ENCODE peak calls at places on chromosome 14, in ten cellular contexts. A is HuH-7.5; T is GM03348; G is HuH-7; M is nephron progenitor cell; P is GM04504; H is SK-MEL-5; X is stimulated activated CD4-positive, alpha-beta T cell treated with anti-CD3 and anti-CD28 coated beads, TNF-alpha, amount 100 ng/mL, for 48 hours; Z is iPS-NIHi11; C is NCI-H774. V is an unnamed sample.

GRCh38 chr14:29752221-29752923 is 175.3 kb downstream of the PRKD1 start:
- DNase-seq in C (no peak), H (no peak), Z (no peak), P (no peak), A (no peak), X (no peak), M (no peak), G (peak), T (no peak), V (no peak)

GRCh38 chr14:101835166-101835557 is 73.7 kb downstream of the PPP2R5C start:
- DNase-seq in X (no peak), Z (no peak), T (no peak), C (no peak), P (no peak), G (no peak), A (no peak), H (no peak), M (no peak), V (no peak)

GRCh38 chr14:68637106-68638021 is 155.5 kb downstream of the ZFP36L1 start:
- DNase-seq in H (peak), M (no peak), C (no peak), G (no peak), X (no peak), P (peak), A (no peak), Z (no peak), T (peak), V (no peak)

GRCh38 chr14:26841920-26842741 is 244.3 kb upstream of the NOVA1 start:
- DNase-seq in Z (peak), T (peak), H (peak), G (peak), M (no peak), P (peak), A (peak), X (no peak), C (peak), V (no peak)

GRCh38 chr14:56412453-56413434 is 166.9 kb upstream of the TMEM260 start:
- DNase-seq in H (no peak), Z (no peak), P (no peak), X (no peak), G (no peak), M (no peak), T (no peak), A (no peak), C (no peak), V (no peak)

GRCh38 chr14:52080817-52081755 is 12.2 kb upstream of the NID2 start:
- DNase-seq in X (no peak), T (peak), G (no peak), C (peak), Z (peak), P (peak), M (peak), A (no peak), H (no peak), V (no peak)

GRCh38 chr14:101175731-101176534 is 272.4 kb upstream of the RTL1 start:
- DNase-seq in X (no peak), H (no peak), T (peak), C (peak), P (no peak), M (no peak), A (no peak), G (no peak), Z (no peak), V (no peak)

GRCh38 chr14:21263284-21264024 is 5.8 kb downstream of the HNRNPC start:
- DNase-seq in Z (no peak), X (no peak), T (peak), G (no peak), H (no peak), M (no peak), C (no peak), P (no peak), A (no peak), V (no peak)

V was measured in neural crest cell.